ENCODE peak calls at places on chromosomes 12 and 14, in five cellular contexts. F, Z, G, I and V are unnamed samples.

GRCh38 chr12:29314421-29314820 is 66.6 kb downstream of the ERGIC2 start:
- DNase-seq in F (peak; percentile 24), Z (no peak), G (no peak), I (no peak), V (no peak)

GRCh38 chr14:23301288-23301968 is 1.2 kb downstream of the PPP1R3E start:
- DNase-seq in F (peak; percentile 97), Z (peak; percentile 94), G (peak; percentile 96), I (peak; percentile 93), V (peak; percentile 98)

GRCh38 chr12:19316420-19316819 is 122.9 kb upstream of the AEBP2 start:
- DNase-seq in F (no peak), Z (peak; percentile 17), G (no peak), I (no peak), V (no peak)

GRCh38 chr14:101086926-101087325 is 183.4 kb upstream of the RTL1 start:
- DNase-seq in F (no peak), Z (no peak), G (no peak), I (no peak), V (no peak)

GRCh38 chr12:62686938-62687337 is 220.3 kb downstream of the MON2 start:
- DNase-seq in F (no peak), Z (peak; percentile 20), G (peak; percentile 39), I (no peak), V (no peak)

GRCh38 chr12:56333197-56333678 is 562 bp downstream of the PAN2 start:
- DNase-seq in F (no peak), Z (no peak), G (no peak), I (peak; percentile 14), V (no peak)

GRCh38 chr12:121697093-121697698 is 15.4 kb upstream of the TMEM120B start:
- DNase-seq in F (peak; percentile 56), Z (no peak), G (peak; percentile 35), I (no peak), V (peak; percentile 63)

GRCh38 chr12:32756476-32757158 is 920 bp upstream of the YARS2 start:
- DNase-seq in F (no peak), Z (no peak), G (peak; percentile 15), I (no peak), V (peak; percentile 71)

GRCh38 chr12:10191865-10192264 is 13.0 kb downstream of the TMEM52B start:
- DNase-seq in F (no peak), Z (peak; percentile 87), G (peak; percentile 51), I (no peak), V (no peak)

GRCh38 chr12:28872654-28873268 is 276.3 kb upstream of the FAR2 start:
- DNase-seq in F (peak; percentile 51), Z (peak; percentile 44), G (peak; percentile 56), I (no peak), V (peak; percentile 12)

GRCh38 chr14:103856105-103856504 is 8.7 kb upstream of the PPP1R13B start:
- DNase-seq in F (no peak), Z (no peak), G (no peak), I (no peak), V (no peak)

GRCh38 chr12:97552410-97553050 is 89.9 kb downstream of the RMST start:
- DNase-seq in F (no peak), Z (no peak), G (no peak), I (no peak), V (no peak)

GRCh38 chr12:121806556-121807308 is 2.9 kb downstream of the SETD1B start:
- DNase-seq in F (no peak), Z (no peak), G (no peak), I (no peak), V (no peak)

GRCh38 chr12:7709969-7710368 is 1.3 kb upstream of the DPPA3 start:
- DNase-seq in F (no peak), Z (no peak), G (no peak), I (no peak), V (no peak)

GRCh38 chr14:105495990-105496830 is 5.2 kb downstream of the TEDC1 start:
- DNase-seq in F (no peak), Z (no peak), G (no peak), I (no peak), V (no peak)

GRCh38 chr12:24360057-24360456 is 410.6 kb upstream of the SOX5 start:
- DNase-seq in F (no peak), Z (no peak), G (no peak), I (no peak), V (peak; percentile 8)

GRCh38 chr12:98126637-98127335 is 388.6 kb upstream of the TMPO start:
- DNase-seq in F (no peak), Z (no peak), G (no peak), I (no peak), V (peak; percentile 18)

GRCh38 chr12:57984629-57985151 is 43.3 kb downstream of the ATP23 start:
- DNase-seq in F (no peak), Z (no peak), G (no peak), I (no peak), V (no peak)

GRCh38 chr12:53643232-53643992 is 17.2 kb upstream of the ATF7 start:
- DNase-seq in F (no peak), Z (no peak), G (no peak), I (no peak), V (no peak)

GRCh38 chr14:40630471-40630870 is 976.2 kb upstream of the LRFN5 start:
- DNase-seq in F (no peak), Z (no peak), G (peak; percentile 5), I (no peak), V (no peak)

GRCh38 chr14:21025374-21026151 is 702 bp upstream of the NDRG2 start:
- DNase-seq in F (peak; percentile 87), Z (no peak), G (no peak), I (peak; percentile 11), V (no peak)

GRCh38 chr12:52792185-52793029 is 3.5 kb downstream of the KRT3 start:
- DNase-seq in F (no peak), Z (no peak), G (no peak), I (no peak), V (no peak)

GRCh38 chr14:24483604-24484252 is 24.3 kb downstream of the CMA1 start:
- DNase-seq in F (no peak), Z (peak; percentile 32), G (peak; percentile 93), I (no peak), V (no peak)

GRCh38 chr12:80622271-80622670 is 85.2 kb upstream of the MYF6 start:
- DNase-seq in F (no peak), Z (no peak), G (peak; percentile 60), I (no peak), V (no peak)

GRCh38 chr12:27521066-27521465 is 2.9 kb upstream of the PPFIBP1 start:
- DNase-seq in F (no peak), Z (peak; percentile 61), G (peak; percentile 69), I (no peak), V (no peak)

GRCh38 chr14:93160353-93160801 is 24.3 kb downstream of the MOAP1 start:
- DNase-seq in F (no peak), Z (no peak), G (no peak), I (no peak), V (no peak)

GRCh38 chr12:52380271-52380694 is 5.2 kb downstream of the KRT84 start:
- DNase-seq in F (peak; percentile 33), Z (no peak), G (peak; percentile 31), I (no peak), V (no peak)